ENCODE peak calls at places on chromosomes 16 and 17, in seven cellular contexts. One of them, this sample, is unnamed.
A peak's percentile ranks its signal among the peaks of the same experiment; 100 is the strongest.

GRCh38 chr16:8885674-8886592 is 3.8 kb downstream of the LITAFD start:
- DNase-seq in cerebellar nuclear complex: no peak
- DNase-seq in SHP77: no peak
- DNase-seq in tibial nerve: no peak
- DNase-seq in ACHN: peak; percentile 79
- DNase-seq in kidney: peak; percentile 73
- DNase-seq in cardiac fibroblast: peak; percentile 42
- DNase-seq in this sample: no peak

GRCh38 chr16:1940273-1941161 is 2.5 kb downstream of the MSRB1 start:
- DNase-seq in kidney: no peak
- DNase-seq in SHP77: no peak
- DNase-seq in tibial nerve: no peak
- DNase-seq in ACHN: no peak
- DNase-seq in cardiac fibroblast: no peak
- DNase-seq in cerebellar nuclear complex: no peak
- DNase-seq in this sample: no peak

GRCh38 chr17:32805029-32805976 is 71.6 kb downstream of the MYO1D start:
- DNase-seq in SHP77: no peak
- DNase-seq in tibial nerve: no peak
- DNase-seq in ACHN: no peak
- DNase-seq in kidney: no peak
- DNase-seq in cardiac fibroblast: no peak
- DNase-seq in cerebellar nuclear complex: no peak
- DNase-seq in this sample: no peak

GRCh38 chr17:82188001-82188961 is 24.4 kb downstream of the CCDC57 start:
- DNase-seq in cardiac fibroblast: no peak
- DNase-seq in cerebellar nuclear complex: no peak
- DNase-seq in SHP77: no peak
- DNase-seq in tibial nerve: no peak
- DNase-seq in ACHN: no peak
- DNase-seq in kidney: peak; percentile 57
- DNase-seq in this sample: no peak

GRCh38 chr16:22652463-22652845 is 141.8 kb downstream of the NPIPB5 start:
- DNase-seq in ACHN: no peak
- DNase-seq in cardiac fibroblast: no peak
- DNase-seq in kidney: no peak
- DNase-seq in cerebellar nuclear complex: no peak
- DNase-seq in tibial nerve: no peak
- DNase-seq in SHP77: no peak
- DNase-seq in this sample: no peak

GRCh38 chr16:54817940-54818574 is 112.6 kb upstream of the IRX5 start:
- DNase-seq in SHP77: no peak
- DNase-seq in kidney: no peak
- DNase-seq in tibial nerve: no peak
- DNase-seq in ACHN: no peak
- DNase-seq in cerebellar nuclear complex: no peak
- DNase-seq in cardiac fibroblast: no peak
- DNase-seq in this sample: no peak

GRCh38 chr17:2598166-2598565 is 4.7 kb downstream of the PAFAH1B1 start:
- DNase-seq in kidney: no peak
- DNase-seq in ACHN: peak; percentile 66
- DNase-seq in SHP77: no peak
- DNase-seq in tibial nerve: no peak
- DNase-seq in cerebellar nuclear complex: no peak
- DNase-seq in cardiac fibroblast: peak; percentile 68
- DNase-seq in this sample: no peak

GRCh38 chr17:42969006-42969581 is 4.8 kb upstream of the AARSD1 start:
- DNase-seq in SHP77: peak; percentile 5
- DNase-seq in kidney: no peak
- DNase-seq in ACHN: no peak
- DNase-seq in cardiac fibroblast: peak; percentile 55
- DNase-seq in cerebellar nuclear complex: no peak
- DNase-seq in tibial nerve: no peak
- DNase-seq in this sample: no peak

GRCh38 chr17:34798581-34798980 is 162.7 kb downstream of the CCT6B start:
- DNase-seq in tibial nerve: no peak
- DNase-seq in cardiac fibroblast: no peak
- DNase-seq in SHP77: no peak
- DNase-seq in cerebellar nuclear complex: no peak
- DNase-seq in ACHN: no peak
- DNase-seq in kidney: no peak
- DNase-seq in this sample: no peak

GRCh38 chr17:82055023-82055964 is 3.6 kb downstream of the GPS1 start:
- DNase-seq in ACHN: no peak
- DNase-seq in SHP77: no peak
- DNase-seq in cerebellar nuclear complex: no peak
- DNase-seq in tibial nerve: no peak
- DNase-seq in kidney: peak; percentile 56
- DNase-seq in cardiac fibroblast: no peak
- DNase-seq in this sample: no peak

GRCh38 chr17:47701603-47702002 is 7.6 kb downstream of the TBKBP1 start:
- DNase-seq in ACHN: no peak
- DNase-seq in tibial nerve: no peak
- DNase-seq in kidney: no peak
- DNase-seq in SHP77: no peak
- DNase-seq in cardiac fibroblast: no peak
- DNase-seq in cerebellar nuclear complex: no peak
- DNase-seq in this sample: no peak

GRCh38 chr16:49924078-49924477 is 68.2 kb upstream of the ZNF423 start:
- DNase-seq in kidney: no peak
- DNase-seq in cardiac fibroblast: no peak
- DNase-seq in SHP77: no peak
- DNase-seq in tibial nerve: no peak
- DNase-seq in cerebellar nuclear complex: no peak
- DNase-seq in ACHN: no peak
- DNase-seq in this sample: peak; percentile 53

GRCh38 chr17:32971171-32971570 is 20.5 kb upstream of the SPACA3 start:
- DNase-seq in ACHN: no peak
- DNase-seq in tibial nerve: no peak
- DNase-seq in cardiac fibroblast: peak; percentile 32
- DNase-seq in SHP77: no peak
- DNase-seq in cerebellar nuclear complex: no peak
- DNase-seq in kidney: no peak
- DNase-seq in this sample: no peak

GRCh38 chr16:86893513-86893912 is 315.2 kb downstream of the FOXL1 start:
- DNase-seq in ACHN: no peak
- DNase-seq in kidney: no peak
- DNase-seq in cardiac fibroblast: no peak
- DNase-seq in SHP77: no peak
- DNase-seq in cerebellar nuclear complex: no peak
- DNase-seq in tibial nerve: no peak
- DNase-seq in this sample: no peak

GRCh38 chr17:74394275-74394950 is 27.1 kb downstream of the GPR142 start:
- DNase-seq in kidney: no peak
- DNase-seq in tibial nerve: no peak
- DNase-seq in SHP77: no peak
- DNase-seq in cardiac fibroblast: no peak
- DNase-seq in ACHN: no peak
- DNase-seq in cerebellar nuclear complex: no peak
- DNase-seq in this sample: no peak

GRCh38 chr17:45228985-45229517 is 7.4 kb downstream of the FMNL1 start:
- DNase-seq in SHP77: peak; percentile 50
- DNase-seq in tibial nerve: peak; percentile 67
- DNase-seq in cerebellar nuclear complex: no peak
- DNase-seq in ACHN: no peak
- DNase-seq in kidney: peak; percentile 91
- DNase-seq in cardiac fibroblast: peak; percentile 96
- DNase-seq in this sample: peak; percentile 96

GRCh38 chr17:72117748-72118587 is 2.9 kb upstream of the SOX9 start:
- DNase-seq in SHP77: no peak
- DNase-seq in cardiac fibroblast: no peak
- DNase-seq in tibial nerve: no peak
- DNase-seq in ACHN: no peak
- DNase-seq in kidney: no peak
- DNase-seq in cerebellar nuclear complex: no peak
- DNase-seq in this sample: no peak